ENCODE peak calls at places on chromosomes 2 and 18, in nine cellular contexts. Z is ureter, A is neural progenitor cell, G is type B pancreatic cell, T is SW 1271, C is NCI-H510A treated with DMSO at 0.1 percent for 48 hours, O is tibial artery, I is progenitor cell of endocrine pancreas, P is epithelial cell of proximal tubule. L is an unnamed sample.
A peak's percentile ranks its signal among the peaks of the same experiment; 100 is the strongest.

GRCh38 chr2:168348076-168348475 is 100.7 kb upstream of the STK39 start:
- DNase-seq in G (no peak), I (peak; percentile 20), Z (no peak), C (peak; percentile 22), A (peak; percentile 63), O (no peak), P (no peak), T (peak; percentile 20), L (no peak)

GRCh38 chr2:47063159-47063930 is 91.8 kb downstream of the STPG4 start:
- DNase-seq in T (no peak), O (no peak), C (no peak), I (no peak), P (no peak), Z (no peak), G (no peak), A (no peak), L (no peak)

GRCh38 chr2:17199741-17200140 is 318.5 kb downstream of the RAD51AP2 start:
- DNase-seq in G (no peak), T (no peak), O (no peak), I (no peak), A (no peak), C (peak; percentile 3), Z (no peak), P (no peak), L (no peak)

GRCh38 chr18:62784966-62785413 is 69.6 kb downstream of the PHLPP1 start:
- DNase-seq in P (no peak), A (peak; percentile 15), G (no peak), C (no peak), I (no peak), T (no peak), Z (no peak), O (peak; percentile 45), L (peak; percentile 72)

GRCh38 chr2:229220254-229220653 is 50.8 kb downstream of the PID1 start:
- DNase-seq in G (no peak), O (no peak), A (no peak), Z (no peak), C (no peak), I (no peak), T (no peak), P (no peak), L (no peak)

GRCh38 chr2:60979231-60979630 is 38.3 kb upstream of the PEX13 start:
- DNase-seq in A (no peak), P (no peak), I (no peak), C (no peak), T (no peak), Z (no peak), O (no peak), G (no peak), L (no peak)

GRCh38 chr2:121363632-121364420 is 78.8 kb upstream of the TFCP2L1 start:
- DNase-seq in Z (no peak), P (peak; percentile 39), G (no peak), C (no peak), A (no peak), I (no peak), O (no peak), T (no peak), L (no peak)

GRCh38 chr18:51339866-51340265 is 142.4 kb upstream of the MEX3C start:
- DNase-seq in A (no peak), I (no peak), P (no peak), O (no peak), T (no peak), G (no peak), Z (no peak), C (no peak), L (no peak)

GRCh38 chr2:177984739-177985138 is 87.8 kb downstream of the PDE11A start:
- DNase-seq in Z (no peak), P (no peak), A (no peak), I (no peak), O (no peak), C (peak; percentile 56), T (no peak), G (no peak), L (no peak)

GRCh38 chr2:159098815-159099455 is 130.5 kb downstream of the TANC1 start:
- DNase-seq in Z (no peak), P (no peak), O (no peak), G (no peak), I (no peak), C (no peak), T (peak; percentile 70), A (no peak), L (no peak)